ENCODE peak calls at places on chromosomes 7 and 10, in nine cellular contexts. One of them, this sample, is unnamed.

GRCh38 chr10:102673235-102673634 is 29.0 kb downstream of the TRIM8 start:
- DNase-seq in activated CD4-positive, alpha-beta T cell treated with anti-CD3 and anti-CD28 coated beads, Interleukin-2, amount 50 U/mL, for 1 hour: no peak
- DNase-seq in stimulated activated naive CD4-positive, alpha-beta T cell: no peak
- DNase-seq in AG08395: no peak
- DNase-seq in fibroblast of lung: no peak
- DNase-seq in T47D: no peak
- DNase-seq in IMR-90: no peak
- DNase-seq in GDM1: no peak
- DNase-seq in CD8-positive, alpha-beta T cell: no peak
- DNase-seq in this sample: no peak

GRCh38 chr10:50561816-50562215 is 61.9 kb downstream of the SGMS1 start:
- DNase-seq in AG08395: no peak
- DNase-seq in T47D: peak; percentile 35
- DNase-seq in CD8-positive, alpha-beta T cell: no peak
- DNase-seq in IMR-90: no peak
- DNase-seq in activated CD4-positive, alpha-beta T cell treated with anti-CD3 and anti-CD28 coated beads, Interleukin-2, amount 50 U/mL, for 1 hour: no peak
- DNase-seq in GDM1: no peak
- DNase-seq in fibroblast of lung: no peak
- DNase-seq in stimulated activated naive CD4-positive, alpha-beta T cell: no peak
- DNase-seq in this sample: peak; percentile 29

GRCh38 chr7:6496842-6497636 is 49.3 kb upstream of the DAGLB start:
- DNase-seq in IMR-90: no peak
- DNase-seq in fibroblast of lung: no peak
- DNase-seq in activated CD4-positive, alpha-beta T cell treated with anti-CD3 and anti-CD28 coated beads, Interleukin-2, amount 50 U/mL, for 1 hour: no peak
- DNase-seq in CD8-positive, alpha-beta T cell: no peak
- DNase-seq in stimulated activated naive CD4-positive, alpha-beta T cell: no peak
- DNase-seq in GDM1: no peak
- DNase-seq in T47D: no peak
- DNase-seq in AG08395: no peak
- DNase-seq in this sample: no peak

GRCh38 chr7:97021443-97022261 is 3.0 kb downstream of the DLX5 start:
- DNase-seq in activated CD4-positive, alpha-beta T cell treated with anti-CD3 and anti-CD28 coated beads, Interleukin-2, amount 50 U/mL, for 1 hour: no peak
- DNase-seq in IMR-90: no peak
- DNase-seq in GDM1: no peak
- DNase-seq in AG08395: no peak
- DNase-seq in fibroblast of lung: no peak
- DNase-seq in CD8-positive, alpha-beta T cell: no peak
- DNase-seq in stimulated activated naive CD4-positive, alpha-beta T cell: no peak
- DNase-seq in T47D: no peak
- DNase-seq in this sample: no peak

GRCh38 chr7:43505412-43505811 is 77.5 kb upstream of the STK17A start:
- DNase-seq in AG08395: no peak
- DNase-seq in T47D: no peak
- DNase-seq in CD8-positive, alpha-beta T cell: no peak
- DNase-seq in GDM1: no peak
- DNase-seq in IMR-90: no peak
- DNase-seq in activated CD4-positive, alpha-beta T cell treated with anti-CD3 and anti-CD28 coated beads, Interleukin-2, amount 50 U/mL, for 1 hour: no peak
- DNase-seq in stimulated activated naive CD4-positive, alpha-beta T cell: no peak
- DNase-seq in fibroblast of lung: no peak
- DNase-seq in this sample: no peak

GRCh38 chr10:30784521-30784895 is 155.0 kb upstream of the LYZL2 start:
- DNase-seq in GDM1: no peak
- DNase-seq in IMR-90: peak; percentile 72
- DNase-seq in fibroblast of lung: peak; percentile 63
- DNase-seq in activated CD4-positive, alpha-beta T cell treated with anti-CD3 and anti-CD28 coated beads, Interleukin-2, amount 50 U/mL, for 1 hour: no peak
- DNase-seq in T47D: no peak
- DNase-seq in CD8-positive, alpha-beta T cell: no peak
- DNase-seq in AG08395: peak; percentile 29
- DNase-seq in stimulated activated naive CD4-positive, alpha-beta T cell: no peak
- DNase-seq in this sample: peak; percentile 44

GRCh38 chr7:46059308-46060020 is 138.4 kb upstream of the IGFBP3 start:
- DNase-seq in fibroblast of lung: no peak
- DNase-seq in stimulated activated naive CD4-positive, alpha-beta T cell: no peak
- DNase-seq in AG08395: no peak
- DNase-seq in CD8-positive, alpha-beta T cell: no peak
- DNase-seq in activated CD4-positive, alpha-beta T cell treated with anti-CD3 and anti-CD28 coated beads, Interleukin-2, amount 50 U/mL, for 1 hour: no peak
- DNase-seq in T47D: no peak
- DNase-seq in IMR-90: no peak
- DNase-seq in GDM1: no peak
- DNase-seq in this sample: no peak

GRCh38 chr10:86046845-86047460 is 319.6 kb downstream of the GRID1 start:
- DNase-seq in CD8-positive, alpha-beta T cell: no peak
- DNase-seq in activated CD4-positive, alpha-beta T cell treated with anti-CD3 and anti-CD28 coated beads, Interleukin-2, amount 50 U/mL, for 1 hour: no peak
- DNase-seq in AG08395: no peak
- DNase-seq in fibroblast of lung: no peak
- DNase-seq in stimulated activated naive CD4-positive, alpha-beta T cell: no peak
- DNase-seq in IMR-90: no peak
- DNase-seq in T47D: no peak
- DNase-seq in GDM1: no peak
- DNase-seq in this sample: no peak

GRCh38 chr10:75868601-75869000 is 437.2 kb downstream of the LRMDA start:
- DNase-seq in IMR-90: no peak
- DNase-seq in stimulated activated naive CD4-positive, alpha-beta T cell: no peak
- DNase-seq in fibroblast of lung: no peak
- DNase-seq in activated CD4-positive, alpha-beta T cell treated with anti-CD3 and anti-CD28 coated beads, Interleukin-2, amount 50 U/mL, for 1 hour: no peak
- DNase-seq in AG08395: no peak
- DNase-seq in GDM1: no peak
- DNase-seq in T47D: no peak
- DNase-seq in CD8-positive, alpha-beta T cell: no peak
- DNase-seq in this sample: no peak

GRCh38 chr10:102604379-102604960 is 39.8 kb upstream of the TRIM8 start:
- DNase-seq in CD8-positive, alpha-beta T cell: no peak
- DNase-seq in fibroblast of lung: peak; percentile 92
- DNase-seq in GDM1: no peak
- DNase-seq in IMR-90: peak; percentile 92
- DNase-seq in T47D: no peak
- DNase-seq in stimulated activated naive CD4-positive, alpha-beta T cell: no peak
- DNase-seq in AG08395: peak; percentile 65
- DNase-seq in activated CD4-positive, alpha-beta T cell treated with anti-CD3 and anti-CD28 coated beads, Interleukin-2, amount 50 U/mL, for 1 hour: no peak
- DNase-seq in this sample: no peak

GRCh38 chr10:6579904-6580278 is at the start of gene PRKCQ:
- DNase-seq in CD8-positive, alpha-beta T cell: no peak
- DNase-seq in T47D: no peak
- DNase-seq in activated CD4-positive, alpha-beta T cell treated with anti-CD3 and anti-CD28 coated beads, Interleukin-2, amount 50 U/mL, for 1 hour: no peak
- DNase-seq in IMR-90: peak; percentile 12
- DNase-seq in AG08395: no peak
- DNase-seq in stimulated activated naive CD4-positive, alpha-beta T cell: peak; percentile 67
- DNase-seq in fibroblast of lung: peak; percentile 42
- DNase-seq in GDM1: no peak
- DNase-seq in this sample: no peak

GRCh38 chr7:45660201-45660900 is 86.2 kb downstream of the ADCY1 start:
- DNase-seq in CD8-positive, alpha-beta T cell: no peak
- DNase-seq in fibroblast of lung: no peak
- DNase-seq in stimulated activated naive CD4-positive, alpha-beta T cell: no peak
- DNase-seq in activated CD4-positive, alpha-beta T cell treated with anti-CD3 and anti-CD28 coated beads, Interleukin-2, amount 50 U/mL, for 1 hour: no peak
- DNase-seq in T47D: no peak
- DNase-seq in IMR-90: no peak
- DNase-seq in GDM1: no peak
- DNase-seq in AG08395: no peak
- DNase-seq in this sample: no peak

GRCh38 chr10:86752311-86752710 is 4.1 kb upstream of the BMPR1A start:
- DNase-seq in CD8-positive, alpha-beta T cell: no peak
- DNase-seq in T47D: no peak
- DNase-seq in fibroblast of lung: no peak
- DNase-seq in IMR-90: no peak
- DNase-seq in activated CD4-positive, alpha-beta T cell treated with anti-CD3 and anti-CD28 coated beads, Interleukin-2, amount 50 U/mL, for 1 hour: no peak
- DNase-seq in GDM1: no peak
- DNase-seq in AG08395: no peak
- DNase-seq in stimulated activated naive CD4-positive, alpha-beta T cell: no peak
- DNase-seq in this sample: no peak

GRCh38 chr10:67618116-67618515 is 77.9 kb downstream of the CTNNA3 start:
- DNase-seq in stimulated activated naive CD4-positive, alpha-beta T cell: no peak
- DNase-seq in AG08395: no peak
- DNase-seq in fibroblast of lung: peak; percentile 83
- DNase-seq in CD8-positive, alpha-beta T cell: no peak
- DNase-seq in T47D: no peak
- DNase-seq in activated CD4-positive, alpha-beta T cell treated with anti-CD3 and anti-CD28 coated beads, Interleukin-2, amount 50 U/mL, for 1 hour: no peak
- DNase-seq in GDM1: no peak
- DNase-seq in IMR-90: peak; percentile 92
- DNase-seq in this sample: no peak

GRCh38 chr7:21844742-21845141 is 101.0 kb downstream of the CDCA7L start:
- DNase-seq in GDM1: no peak
- DNase-seq in CD8-positive, alpha-beta T cell: no peak
- DNase-seq in activated CD4-positive, alpha-beta T cell treated with anti-CD3 and anti-CD28 coated beads, Interleukin-2, amount 50 U/mL, for 1 hour: no peak
- DNase-seq in fibroblast of lung: peak; percentile 1
- DNase-seq in T47D: no peak
- DNase-seq in stimulated activated naive CD4-positive, alpha-beta T cell: no peak
- DNase-seq in AG08395: no peak
- DNase-seq in IMR-90: no peak
- DNase-seq in this sample: no peak

GRCh38 chr7:141541375-141541774 is 9.8 kb upstream of the AGK start:
- DNase-seq in CD8-positive, alpha-beta T cell: no peak
- DNase-seq in stimulated activated naive CD4-positive, alpha-beta T cell: no peak
- DNase-seq in activated CD4-positive, alpha-beta T cell treated with anti-CD3 and anti-CD28 coated beads, Interleukin-2, amount 50 U/mL, for 1 hour: no peak
- DNase-seq in fibroblast of lung: no peak
- DNase-seq in IMR-90: no peak
- DNase-seq in AG08395: no peak
- DNase-seq in GDM1: no peak
- DNase-seq in T47D: no peak
- DNase-seq in this sample: no peak

GRCh38 chr10:24826022-24826421 is 102.3 kb upstream of the ARHGAP21 start:
- DNase-seq in fibroblast of lung: peak; percentile 67
- DNase-seq in stimulated activated naive CD4-positive, alpha-beta T cell: no peak
- DNase-seq in CD8-positive, alpha-beta T cell: no peak
- DNase-seq in IMR-90: peak; percentile 78
- DNase-seq in T47D: no peak
- DNase-seq in GDM1: no peak
- DNase-seq in AG08395: peak; percentile 69
- DNase-seq in activated CD4-positive, alpha-beta T cell treated with anti-CD3 and anti-CD28 coated beads, Interleukin-2, amount 50 U/mL, for 1 hour: no peak
- DNase-seq in this sample: no peak

GRCh38 chr7:100860702-100861615 is 6.2 kb upstream of the TRIP6 start:
- DNase-seq in T47D: no peak
- DNase-seq in CD8-positive, alpha-beta T cell: no peak
- DNase-seq in stimulated activated naive CD4-positive, alpha-beta T cell: no peak
- DNase-seq in fibroblast of lung: no peak
- DNase-seq in activated CD4-positive, alpha-beta T cell treated with anti-CD3 and anti-CD28 coated beads, Interleukin-2, amount 50 U/mL, for 1 hour: no peak
- DNase-seq in GDM1: no peak
- DNase-seq in AG08395: no peak
- DNase-seq in IMR-90: no peak
- DNase-seq in this sample: no peak

GRCh38 chr10:110208614-110209398 is 1.4 kb downstream of the MXI1 start:
- DNase-seq in T47D: peak; percentile 42
- DNase-seq in activated CD4-positive, alpha-beta T cell treated with anti-CD3 and anti-CD28 coated beads, Interleukin-2, amount 50 U/mL, for 1 hour: peak; percentile 42
- DNase-seq in IMR-90: peak; percentile 46
- DNase-seq in GDM1: peak; percentile 30
- DNase-seq in fibroblast of lung: peak; percentile 27
- DNase-seq in stimulated activated naive CD4-positive, alpha-beta T cell: peak; percentile 40
- DNase-seq in AG08395: peak; percentile 27
- DNase-seq in CD8-positive, alpha-beta T cell: peak; percentile 38
- DNase-seq in this sample: no peak

This sample was measured in NCI-H1105 treated with DMSO at 0.1 percent for 48 hours.